ENCODE peak calls at places on chromosomes 13 and 19, in eight cellular contexts. Z is progenitor cell of endocrine pancreas, O is brain microvascular endothelial cell, C is HFF-Myc, J is colonic mucosa, S is thyroid gland, X is AG09319, N is fibroblast of mammary gland. A is an unnamed sample.

GRCh38 chr19:15379996-15380647 is 535 bp upstream of the AKAP8 start:
- DNase-seq in S (peak), O (peak), N (peak), C (no peak), Z (no peak), J (peak), X (no peak), A (no peak)

GRCh38 chr13:90453342-90453741 is 894.1 kb upstream of the MIR17HG start:
- DNase-seq in J (no peak), Z (no peak), O (no peak), N (no peak), X (no peak), C (no peak), S (no peak), A (no peak)

GRCh38 chr13:72643339-72643989 is 84.0 kb downstream of the MZT1 start:
- DNase-seq in S (peak), C (peak), J (peak), X (peak), Z (no peak), N (peak), O (peak), A (no peak)

GRCh38 chr13:27541386-27541785 is 78.9 kb downstream of the LNX2 start:
- DNase-seq in J (no peak), S (no peak), C (no peak), O (no peak), N (no peak), Z (no peak), X (no peak), A (no peak)

GRCh38 chr19:55080915-55081772 is 5.5 kb downstream of the EPS8L1 start:
- DNase-seq in O (peak), X (no peak), N (peak), Z (peak), C (no peak), S (peak), J (peak), A (peak)

GRCh38 chr13:49060698-49061387 is 85.1 kb downstream of the FNDC3A start:
- DNase-seq in X (no peak), O (no peak), Z (no peak), N (peak), C (no peak), J (no peak), S (no peak), A (no peak)

GRCh38 chr19:56840452-56841193 is at the start of the genes PEG3 and ZIM2:
- DNase-seq in C (no peak), J (peak), X (no peak), S (peak), N (peak), Z (no peak), O (no peak), A (peak)

GRCh38 chr13:95367309-95367843 is 66.1 kb upstream of the ABCC4 start:
- DNase-seq in X (no peak), O (no peak), Z (no peak), N (peak), C (no peak), S (no peak), J (no peak), A (no peak)

GRCh38 chr13:72561791-72562190 is 165.6 kb downstream of the MZT1 start:
- DNase-seq in X (no peak), N (no peak), C (no peak), Z (no peak), J (no peak), O (no peak), S (no peak), A (no peak)

GRCh38 chr13:99995503-99996176 is 14.1 kb downstream of the ZIC2 start:
- DNase-seq in N (no peak), S (no peak), Z (no peak), J (no peak), O (no peak), X (no peak), C (no peak), A (no peak)

GRCh38 chr19:49746206-49746958 is 16.7 kb downstream of the TSKS start:
- DNase-seq in N (peak), C (no peak), Z (no peak), O (no peak), S (no peak), X (no peak), J (peak), A (no peak)

GRCh38 chr13:110911880-110912279 is 3.0 kb downstream of the ANKRD10 start:
- DNase-seq in O (no peak), X (no peak), C (no peak), Z (no peak), N (no peak), S (no peak), J (no peak), A (no peak)

GRCh38 chr13:71618154-71618553 is 248.8 kb downstream of the DACH1 start:
- DNase-seq in X (no peak), Z (no peak), S (no peak), C (no peak), O (no peak), J (no peak), N (no peak), A (no peak)

GRCh38 chr19:16509141-16510061 is 13.2 kb downstream of the C19orf44 start:
- DNase-seq in Z (no peak), O (no peak), J (no peak), S (peak), N (peak), C (no peak), X (no peak), A (no peak)

GRCh38 chr13:113364933-113365371 is 1.0 kb upstream of the GRTP1 start:
- DNase-seq in S (peak), N (no peak), X (no peak), O (no peak), C (no peak), J (peak), Z (no peak), A (no peak)

GRCh38 chr19:19866599-19867248 is 1.0 kb downstream of the ZNF253 start:
- DNase-seq in C (no peak), Z (peak), S (peak), O (no peak), N (peak), X (no peak), J (peak), A (no peak)

GRCh38 chr19:47122359-47123335 is 8.0 kb upstream of the SAE1 start:
- DNase-seq in X (no peak), O (peak), Z (no peak), C (no peak), N (peak), S (no peak), J (no peak), A (no peak)

GRCh38 chr13:102940770-102941169 is 94.9 kb downstream of the ERCC5 start:
- DNase-seq in Z (no peak), C (no peak), X (no peak), O (no peak), N (no peak), J (no peak), S (no peak), A (no peak)

GRCh38 chr19:1487576-1488281 is 2.4 kb downstream of the PCSK4 start:
- DNase-seq in Z (no peak), J (no peak), N (no peak), O (no peak), C (no peak), X (no peak), S (no peak), A (no peak)

GRCh38 chr13:77521595-77522367 is 13.7 kb upstream of the SCEL start:
- DNase-seq in Z (no peak), S (peak), N (peak), X (no peak), C (no peak), J (no peak), O (no peak), A (no peak)

GRCh38 chr19:42363614-42364346 is 26.3 kb downstream of the CNFN start:
- DNase-seq in J (no peak), X (no peak), O (no peak), N (no peak), Z (no peak), C (no peak), S (no peak), A (no peak)

GRCh38 chr19:36796714-36796999 is 24.1 kb upstream of the ZNF850 start:
- DNase-seq in J (no peak), N (no peak), O (no peak), S (no peak), X (no peak), C (no peak), Z (no peak), A (no peak)

GRCh38 chr13:33050161-33050560 is 33.9 kb downstream of the KL start:
- DNase-seq in X (no peak), C (no peak), S (no peak), J (no peak), O (no peak), N (peak), Z (no peak), A (no peak)

GRCh38 chr13:43516401-43516826 is 270.4 kb downstream of the ENOX1 start:
- DNase-seq in Z (no peak), C (peak), X (peak), N (peak), S (no peak), J (no peak), O (no peak), A (no peak)

GRCh38 chr13:42333613-42334328 is 61.8 kb downstream of the AKAP11 start:
- DNase-seq in C (no peak), S (peak), N (peak), Z (no peak), J (no peak), O (peak), X (no peak), A (no peak)
- TF ChIP-seq CTCF in C (peak), S (peak), N (peak), Z (peak), J (peak), O (peak), X (peak), A (peak)

GRCh38 chr13:39600766-39601165 is 2.2 kb downstream of the LHFPL6 start:
- DNase-seq in S (no peak), N (peak), Z (no peak), J (no peak), O (peak), C (no peak), X (no peak), A (no peak)
- TF ChIP-seq CTCF in S (no peak), N (peak), Z (no peak), J (no peak), O (peak), C (peak), X (peak), A (no peak)

GRCh38 chr13:56752630-56753029 is 388.1 kb upstream of the PRR20A start:
- DNase-seq in N (no peak), S (no peak), X (no peak), C (no peak), J (no peak), Z (no peak), O (no peak), A (no peak)

GRCh38 chr13:56755181-56755580 is 385.5 kb upstream of the PRR20A start:
- DNase-seq in X (no peak), S (no peak), Z (no peak), O (no peak), J (no peak), C (no peak), N (no peak), A (no peak)
- TF ChIP-seq CTCF in X (no peak), S (no peak), Z (peak), O (no peak), J (no peak), C (no peak), N (no peak), A (peak)

GRCh38 chr19:23345838-23346237 is 49.4 kb downstream of the ZNF91 start:
- DNase-seq in O (no peak), X (no peak), Z (no peak), C (no peak), S (no peak), J (no peak), N (no peak), A (no peak)
- TF ChIP-seq CTCF in O (no peak), X (no peak), Z (no peak), C (no peak), S (no peak), J (no peak), N (no peak), A (no peak)